ENCODE peak calls at places on chromosomes 2 and 18, in five cellular contexts. X is kidney glomerular epithelial cell, Z is GM18507, G is endothelial cell, O is C1 segment of cervical spinal cord. P is an unnamed sample.

GRCh38 chr2:109124982-109125594 is 3.9 kb upstream of the SH3RF3 start:
- DNase-seq in G (no peak), X (no peak), Z (no peak), O (no peak), P (no peak)

GRCh38 chr2:232571026-232571474 is 20.6 kb downstream of the EIF4E2 start:
- DNase-seq in Z (no peak), X (no peak), O (no peak), G (no peak), P (no peak)

GRCh38 chr2:236668531-236668969 is 98.9 kb downstream of the ACKR3 start:
- DNase-seq in X (no peak), Z (no peak), G (no peak), O (no peak), P (no peak)

GRCh38 chr2:59684101-59684770 is 869.2 kb downstream of the BCL11A start:
- DNase-seq in X (no peak), Z (no peak), G (no peak), O (no peak), P (no peak)

GRCh38 chr18:63439334-63439733 is 17.1 kb upstream of the VPS4B start:
- DNase-seq in Z (no peak), X (peak; percentile 50), O (no peak), G (peak; percentile 48), P (peak; percentile 60)

GRCh38 chr2:171480908-171481307 is 41.4 kb upstream of the CYBRD1 start:
- DNase-seq in O (no peak), Z (no peak), X (no peak), G (no peak), P (no peak)

GRCh38 chr2:98730851-98731708 is at the start of gene MGAT4A:
- DNase-seq in X (no peak), O (peak; percentile 79), G (peak; percentile 59), Z (peak; percentile 60), P (no peak)

GRCh38 chr2:140947236-140947635 is 1183.6 kb downstream of the LRP1B start:
- DNase-seq in Z (no peak), X (no peak), G (no peak), O (no peak), P (no peak)

GRCh38 chr2:75099521-75099922 is 99.8 kb downstream of the TACR1 start:
- DNase-seq in G (no peak), X (peak; percentile 61), O (no peak), Z (no peak), P (no peak)

GRCh38 chr2:149449017-149449416 is 118.6 kb downstream of the LYPD6 start:
- DNase-seq in O (no peak), Z (no peak), G (no peak), X (no peak), P (no peak)